ENCODE peak calls at places on chromosomes 12 and 14, in eight cellular contexts. O is CD4-positive, alpha-beta T cell; L is astrocyte of the spinal cord; Y is AG09309; C is foreskin fibroblast; X is Panc1; Q is activated B cell treated with CpG ODN at 0.5 μM for 24 hours; B is GM20000. R is an unnamed sample.

GRCh38 chr12:79534029-79534867 is 156.5 kb downstream of the PAWR start:
- DNase-seq in O (no peak), L (no peak), Y (no peak), C (no peak), X (no peak), Q (no peak), B (no peak), R (no peak)

GRCh38 chr12:3820122-3820521 is 53.1 kb downstream of the PARP11 start:
- DNase-seq in O (no peak), L (peak), Y (no peak), C (no peak), X (no peak), Q (no peak), B (no peak), R (peak)

GRCh38 chr12:55830601-55831406 is 1.4 kb upstream of the DNAJC14 start:
- DNase-seq in O (peak), L (peak), Y (no peak), C (peak), X (no peak), Q (no peak), B (peak), R (peak)

GRCh38 chr12:128830505-128830893 is 6.7 kb upstream of the SLC15A4 start:
- DNase-seq in O (no peak), L (no peak), Y (no peak), C (no peak), X (no peak), Q (no peak), B (peak), R (no peak)

GRCh38 chr12:132471011-132471857 is 18.7 kb upstream of the FBRSL1 start:
- DNase-seq in O (no peak), L (no peak), Y (no peak), C (no peak), X (no peak), Q (no peak), B (no peak), R (no peak)

GRCh38 chr12:105272152-105272551 is 36.2 kb upstream of the APPL2 start:
- DNase-seq in O (no peak), L (no peak), Y (no peak), C (no peak), X (no peak), Q (no peak), B (no peak), R (no peak)

GRCh38 chr14:24422694-24423531 is 6.6 kb downstream of the CBLN3 start:
- DNase-seq in O (no peak), L (no peak), Y (no peak), C (no peak), X (no peak), Q (no peak), B (no peak), R (no peak)

GRCh38 chr12:11769723-11770514 is 120.4 kb downstream of the ETV6 start:
- DNase-seq in O (no peak), L (no peak), Y (no peak), C (no peak), X (no peak), Q (no peak), B (no peak), R (no peak)

GRCh38 chr12:104682790-104683279 is 226.1 kb downstream of the CHST11 start:
- DNase-seq in O (peak), L (no peak), Y (no peak), C (no peak), X (no peak), Q (no peak), B (peak), R (no peak)

GRCh38 chr12:27549801-27550652 is 26.0 kb downstream of the PPFIBP1 start:
- DNase-seq in O (no peak), L (peak), Y (peak), C (peak), X (peak), Q (no peak), B (no peak), R (peak)

GRCh38 chr12:754871-755562 is 2.6 kb downstream of the WNK1 start:
- DNase-seq in O (no peak), L (peak), Y (no peak), C (peak), X (no peak), Q (no peak), B (peak), R (peak)

GRCh38 chr12:122862872-122863701 is 27.8 kb downstream of the HIP1R start:
- DNase-seq in O (peak), L (no peak), Y (no peak), C (no peak), X (no peak), Q (no peak), B (no peak), R (no peak)

GRCh38 chr14:63308723-63309317 is 9.9 kb downstream of the GPHB5 start:
- DNase-seq in O (no peak), L (no peak), Y (no peak), C (no peak), X (no peak), Q (no peak), B (peak), R (no peak)

GRCh38 chr12:75724913-75725312 is 213.5 kb upstream of the KRR1 start:
- DNase-seq in O (no peak), L (peak), Y (peak), C (peak), X (no peak), Q (no peak), B (no peak), R (peak)

GRCh38 chr14:24274101-24274543 is 2.7 kb upstream of the RABGGTA start:
- DNase-seq in O (peak), L (no peak), Y (no peak), C (no peak), X (no peak), Q (peak), B (peak), R (no peak)

GRCh38 chr14:94173471-94173884 is 644 bp upstream of the PPP4R4 start:
- DNase-seq in O (no peak), L (no peak), Y (no peak), C (no peak), X (no peak), Q (no peak), B (no peak), R (no peak)

GRCh38 chr12:122975790-122976647 is 975 bp downstream of the OGFOD2 start:
- DNase-seq in O (no peak), L (no peak), Y (no peak), C (no peak), X (no peak), Q (no peak), B (no peak), R (no peak)

GRCh38 chr12:124808276-124808675 is 55.4 kb downstream of the SCARB1 start:
- DNase-seq in O (no peak), L (no peak), Y (no peak), C (no peak), X (no peak), Q (no peak), B (no peak), R (no peak)

DNA sequence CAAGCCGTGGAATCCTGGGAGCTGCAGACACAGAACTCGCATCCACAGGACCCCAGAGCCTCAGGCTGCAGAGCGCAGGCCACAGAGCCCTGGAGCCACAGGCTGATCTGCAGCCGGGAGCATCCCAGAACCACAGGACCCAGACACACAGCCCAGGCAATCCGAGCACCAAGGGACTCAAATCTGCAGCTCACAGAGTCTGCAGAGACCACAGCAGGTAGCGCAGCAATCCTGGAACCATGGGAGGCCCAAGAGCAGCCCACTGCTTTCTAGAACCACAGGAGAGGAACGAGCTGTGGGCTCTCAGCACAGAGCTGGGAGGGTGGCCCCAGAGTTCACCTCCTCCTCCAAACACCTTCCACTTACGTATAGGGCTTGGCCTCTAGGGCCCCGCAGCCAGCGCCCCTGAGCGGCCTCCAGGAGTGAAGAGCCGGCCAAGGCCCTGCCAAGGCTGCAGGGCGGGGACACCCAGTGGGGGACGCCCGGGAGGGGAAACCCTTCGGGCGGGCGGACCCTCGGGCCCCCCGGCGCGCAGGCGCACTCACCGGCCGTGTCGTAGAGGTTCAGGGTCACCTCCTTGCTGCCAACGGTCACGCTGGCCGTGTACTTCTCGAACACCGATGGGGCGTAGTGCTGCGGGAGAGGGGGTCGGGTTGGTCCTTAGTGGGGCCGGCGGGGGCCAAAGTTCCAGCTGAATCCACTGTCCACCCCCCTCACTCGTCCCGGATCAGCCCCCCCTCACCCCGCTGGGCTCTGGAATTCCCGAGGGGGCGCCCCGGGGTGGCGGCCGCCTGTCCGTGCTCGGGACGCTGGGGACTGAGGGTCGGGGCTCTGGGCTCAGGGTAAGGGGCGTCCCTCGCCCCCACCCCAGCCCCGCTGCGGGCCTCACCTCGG is 634 bp downstream of the RHOF start:
- DNase-seq in O (peak), L (no peak), Y (no peak), C (no peak), X (no peak), Q (peak), B (peak), R (no peak)
- TF ChIP-seq CTCF in O (no peak), L (no peak), Y (no peak), C (no peak), X (no peak), Q (no peak), B (no peak), R (no peak)

DNA sequence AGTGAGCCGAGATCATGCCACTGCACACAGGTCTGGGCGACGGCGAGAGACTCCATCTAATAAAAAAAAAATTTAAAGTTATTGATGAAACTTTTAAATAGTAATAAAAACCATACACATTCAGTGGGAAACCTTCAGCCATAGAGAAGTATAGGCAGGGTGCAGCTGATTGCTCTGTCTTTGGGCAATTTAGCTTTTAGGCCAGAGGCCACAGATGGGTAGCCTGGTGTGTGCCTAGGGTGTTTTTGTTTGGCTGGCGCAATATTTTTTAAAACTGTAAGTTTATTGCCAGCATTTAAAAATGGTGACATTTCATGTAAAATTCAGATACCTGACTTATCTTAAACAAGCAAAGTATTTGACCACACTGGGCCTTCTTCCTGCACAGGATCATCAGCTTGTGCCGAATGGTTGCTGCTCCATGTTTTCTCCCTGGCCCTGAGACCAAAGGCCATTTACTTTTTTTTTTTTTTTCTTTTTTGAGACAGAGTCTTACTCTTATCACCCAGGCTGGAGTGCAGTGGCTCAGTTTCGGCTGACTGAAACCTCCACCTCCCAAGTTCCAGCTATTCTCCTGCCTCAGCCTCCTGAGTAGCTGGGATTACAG is 16.2 kb downstream of the EXD2 start:
- DNase-seq in O (no peak), L (no peak), Y (no peak), C (no peak), X (no peak), Q (no peak), B (no peak), R (no peak)
- TF ChIP-seq CTCF in O (no peak), L (no peak), Y (no peak), C (no peak), X (no peak), Q (no peak), B (no peak), R (no peak)

GRCh38 chr12:88578821-88579518 is 1.3 kb downstream of the KITLG start:
- DNase-seq in O (no peak), L (no peak), Y (no peak), C (peak), X (no peak), Q (no peak), B (no peak), R (peak)
- TF ChIP-seq CTCF in O (no peak), L (peak), Y (peak), C (peak), X (peak), Q (no peak), B (no peak), R (peak)

DNA sequence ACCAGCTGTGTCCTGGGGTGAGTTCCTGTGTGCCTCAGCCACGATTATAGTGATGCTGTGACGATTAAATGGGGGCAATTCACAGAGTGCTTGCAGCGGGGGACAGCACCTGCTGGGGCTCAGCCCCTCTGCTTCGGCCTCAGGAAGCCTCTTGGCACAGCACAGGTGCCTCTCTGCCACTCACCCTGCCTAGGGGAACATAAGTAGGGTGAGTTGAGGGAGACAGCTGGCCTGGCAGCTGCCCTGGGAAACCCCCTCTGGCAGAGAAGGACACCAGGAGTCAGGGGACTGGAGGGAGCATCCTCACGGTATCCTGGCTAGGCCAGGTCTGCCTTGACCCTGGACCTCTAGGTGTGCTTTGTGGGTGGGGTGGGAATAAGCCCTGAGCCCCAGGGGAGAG is 9.4 kb downstream of the KRT80 start:
- DNase-seq in O (no peak), L (no peak), Y (no peak), C (no peak), X (no peak), Q (no peak), B (no peak), R (no peak)
- TF ChIP-seq CTCF in O (no peak), L (no peak), Y (no peak), C (no peak), X (no peak), Q (no peak), B (no peak), R (no peak)

DNA sequence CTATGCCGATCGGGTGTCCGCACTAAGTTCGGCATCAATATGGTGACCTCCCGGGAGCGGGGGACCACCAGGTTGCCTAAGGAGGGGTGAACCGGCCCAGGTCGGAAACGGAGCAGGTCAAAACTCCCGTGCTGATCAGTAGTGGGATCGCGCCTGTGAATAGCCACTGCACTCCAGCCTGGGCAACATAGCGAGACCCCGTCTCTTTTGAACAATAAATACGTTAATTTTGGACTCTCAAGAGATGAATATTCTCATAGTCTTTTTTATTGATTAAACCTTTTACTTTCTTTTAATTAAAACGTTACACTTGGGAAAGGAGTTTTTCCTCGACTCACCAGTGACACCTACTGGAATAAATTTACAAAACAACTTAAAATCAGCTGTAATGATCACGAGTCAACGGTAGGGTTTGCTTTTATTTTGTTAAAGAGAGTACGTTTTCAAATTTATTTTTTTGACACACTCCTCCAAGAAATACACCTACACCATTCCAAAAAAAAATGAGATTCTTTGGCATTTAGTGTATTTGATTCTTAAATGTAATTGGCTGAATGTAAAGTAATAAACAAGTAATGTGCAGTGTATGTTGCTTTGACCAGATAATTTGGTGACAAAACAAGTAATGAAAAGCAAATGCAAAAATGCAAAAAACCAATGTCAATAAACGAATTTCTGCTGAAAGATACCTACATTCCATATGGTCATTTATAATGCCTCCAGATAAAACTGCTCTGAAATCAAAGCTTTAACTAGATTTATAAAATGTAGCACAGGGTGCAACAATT is 687 bp upstream of the RPS29 start:
- DNase-seq in O (peak), L (peak), Y (peak), C (peak), X (peak), Q (no peak), B (peak), R (peak)
- TF ChIP-seq CTCF in O (peak), L (peak), Y (peak), C (peak), X (peak), Q (peak), B (peak), R (peak)

R was measured in HFFc6.